ENCODE peak calls at places on chromosomes 11 and 22, in five cellular contexts. Y is Panc1, A is nephron progenitor cell, X is RWPE1, R is fibroblast of lung. K is an unnamed sample.

GRCh38 chr11:12285106-12285505 is 92.3 kb upstream of the PARVA start:
- DNase-seq in Y (no peak), A (no peak), X (no peak), R (peak), K (peak)

GRCh38 chr11:58739725-58740430 is 8.1 kb upstream of the GLYAT start:
- DNase-seq in Y (no peak), A (no peak), X (no peak), R (peak), K (peak)

GRCh38 chr22:40067639-40068038 is 72.9 kb downstream of the FAM83F start:
- DNase-seq in Y (no peak), A (no peak), X (no peak), R (no peak), K (no peak)

GRCh38 chr11:75591371-75591770 is 29.3 kb downstream of the SERPINH1 start:
- DNase-seq in Y (no peak), A (no peak), X (no peak), R (no peak), K (no peak)

GRCh38 chr22:47449508-47450270 is 687.2 kb downstream of the TBC1D22A start:
- DNase-seq in Y (no peak), A (no peak), X (no peak), R (no peak), K (no peak)

GRCh38 chr11:29272019-29272654 is 744.7 kb downstream of the KCNA4 start:
- DNase-seq in Y (no peak), A (no peak), X (peak), R (peak), K (peak)

GRCh38 chr11:79340535-79340934 is 100.3 kb downstream of the TENM4 start:
- DNase-seq in Y (no peak), A (no peak), X (no peak), R (no peak), K (no peak)

GRCh38 chr11:131095501-131096185 is 179.4 kb upstream of the SNX19 start:
- DNase-seq in Y (no peak), A (no peak), X (no peak), R (no peak), K (no peak)

GRCh38 chr11:3738723-3739122 is 58.6 kb downstream of the NUP98 start:
- DNase-seq in Y (no peak), A (no peak), X (no peak), R (no peak), K (no peak)

GRCh38 chr11:3735827-3736226 is 61.5 kb downstream of the NUP98 start:
- DNase-seq in Y (no peak), A (no peak), X (no peak), R (peak), K (no peak)

GRCh38 chr11:3738241-3738640 is 59.1 kb downstream of the NUP98 start:
- DNase-seq in Y (no peak), A (no peak), X (no peak), R (peak), K (peak)

GRCh38 chr11:3737386-3737933 is 59.9 kb downstream of the NUP98 start:
- DNase-seq in Y (no peak), A (no peak), X (no peak), R (no peak), K (no peak)

DNA sequence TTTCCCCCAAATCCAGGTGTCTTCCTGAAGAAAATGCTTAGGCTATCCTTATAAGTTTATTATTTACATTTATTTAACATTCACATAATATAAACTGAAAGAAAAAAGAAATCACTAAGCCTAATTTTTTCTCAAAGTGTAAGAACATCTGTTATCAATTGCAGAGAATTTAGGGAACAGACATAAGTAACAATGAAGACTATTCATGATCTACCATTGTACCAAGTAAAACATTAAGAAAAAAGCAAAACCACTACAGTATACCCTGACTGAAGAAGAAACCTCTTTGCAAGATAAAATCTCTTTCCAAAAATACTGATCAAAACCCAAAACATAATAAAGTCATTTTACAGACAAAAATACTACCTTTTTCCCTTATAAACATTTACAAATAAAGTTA is 60.5 kb downstream of the NUP98 start:
- DNase-seq in Y (no peak), A (no peak), X (no peak), R (no peak), K (no peak)
- TF ChIP-seq CTCF in Y (no peak), A (no peak), X (no peak), R (no peak), K (no peak)

DNA sequence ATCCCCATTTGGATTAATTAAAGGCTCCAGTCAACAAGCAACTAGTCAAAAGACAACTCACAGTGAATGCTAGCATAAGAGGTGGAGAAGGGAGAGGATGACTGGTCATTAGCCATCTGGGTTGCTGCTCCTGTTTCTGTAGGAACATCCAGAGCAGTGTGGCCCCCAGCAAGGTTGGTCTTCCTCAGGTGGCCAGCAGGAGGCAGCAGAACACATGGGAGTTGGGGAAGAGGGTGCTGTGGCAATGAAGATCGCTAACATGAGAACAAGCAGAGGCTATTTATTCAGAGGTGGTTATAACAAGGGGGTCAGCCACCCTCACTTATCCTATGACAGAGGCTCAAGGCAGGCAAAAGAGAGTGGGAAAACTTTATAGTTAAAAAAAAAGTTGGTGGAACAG is 21.3 kb downstream of the IZUMO1R start:
- DNase-seq in Y (peak), A (peak), X (no peak), R (no peak), K (peak)
- TF ChIP-seq CTCF in Y (peak), A (peak), X (no peak), R (peak), K (peak)

DNA sequence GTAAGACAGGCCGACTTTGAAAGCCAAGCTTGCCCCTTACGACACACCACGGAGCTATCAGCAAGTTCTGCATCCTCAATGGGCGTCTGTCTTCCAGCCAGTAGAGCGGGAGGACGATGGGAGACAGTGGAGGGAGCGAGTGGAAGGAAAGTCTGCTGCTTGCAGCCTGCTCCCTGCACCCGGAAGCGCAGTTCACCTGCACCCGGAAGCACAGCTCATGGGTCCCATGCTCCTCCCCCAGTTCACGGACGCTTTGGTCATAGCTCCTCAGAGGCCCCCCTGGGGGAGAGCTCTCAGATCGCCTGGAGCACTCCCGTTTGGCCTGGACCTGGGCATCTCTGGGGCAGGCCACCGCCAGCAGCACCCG is 51.3 kb downstream of the FBLN1 start:
- DNase-seq in Y (no peak), A (no peak), X (peak), R (no peak), K (no peak)
- TF ChIP-seq CTCF in Y (peak), A (peak), X (peak), R (no peak), K (peak)

GRCh38 chr11:819129-819931 is 616 bp downstream of the PNPLA2 start:
- DNase-seq in Y (no peak), A (peak), X (peak), R (peak), K (peak)
- TF ChIP-seq CTCF in Y (no peak), A (no peak), X (no peak), R (no peak), K (peak)

GRCh38 chr11:9459573-9460321 is 1.1 kb upstream of the ZNF143 start:
- DNase-seq in Y (no peak), A (no peak), X (peak), R (peak), K (peak)
- TF ChIP-seq CTCF in Y (no peak), A (no peak), X (no peak), R (peak), K (no peak)

DNA sequence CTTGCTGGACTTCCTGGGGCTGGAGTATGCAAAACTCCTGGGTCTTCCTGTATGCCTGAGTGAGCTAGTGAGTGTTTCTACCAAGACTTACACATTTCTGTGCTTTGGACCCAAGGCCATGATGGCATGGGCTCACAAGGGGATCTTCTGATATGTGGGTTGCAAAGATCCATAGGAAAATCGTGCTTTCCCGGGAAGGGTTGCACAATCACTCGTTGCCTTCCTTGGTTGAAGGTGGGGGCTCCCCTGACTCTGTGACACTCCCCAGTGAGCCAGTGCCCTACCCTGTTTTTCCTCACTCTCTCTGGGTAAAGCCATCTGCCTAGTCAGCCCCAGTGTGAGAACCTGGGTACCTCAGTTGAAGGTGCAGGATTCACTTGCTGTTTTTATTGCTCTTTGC is 114.0 kb upstream of the CCDC179 start:
- DNase-seq in Y (no peak), A (no peak), X (no peak), R (no peak), K (no peak)
- TF ChIP-seq CTCF in Y (no peak), A (no peak), X (no peak), R (no peak), K (no peak)

K was measured in HFFc6.